ENCODE peak calls at places on chromosomes 5 and 9, in five cellular contexts. One of them, this sample, is unnamed.

GRCh38 chr9:101117091-101117490 is 88.6 kb downstream of the PLPPR1 start:
- DNase-seq in mesothelial cell of epicardium: no peak
- DNase-seq in mammary epithelial cell: no peak
- DNase-seq in adrenal gland: no peak
- DNase-seq in GM18507: no peak
- DNase-seq in this sample: no peak

GRCh38 chr5:82405618-82406199 is 127.6 kb upstream of the RPS23 start:
- DNase-seq in mesothelial cell of epicardium: no peak
- DNase-seq in mammary epithelial cell: peak
- DNase-seq in adrenal gland: no peak
- DNase-seq in GM18507: no peak
- DNase-seq in this sample: no peak

GRCh38 chr5:172688735-172689572 is 47.9 kb downstream of the NEURL1B start:
- DNase-seq in mesothelial cell of epicardium: no peak
- DNase-seq in mammary epithelial cell: peak
- DNase-seq in adrenal gland: no peak
- DNase-seq in GM18507: peak
- DNase-seq in this sample: peak

GRCh38 chr5:180604271-180604670 is 13.0 kb upstream of the SCGB3A1 start:
- DNase-seq in mesothelial cell of epicardium: no peak
- DNase-seq in mammary epithelial cell: no peak
- DNase-seq in adrenal gland: no peak
- DNase-seq in GM18507: no peak
- DNase-seq in this sample: peak

GRCh38 chr9:122179054-122179689 is 19.5 kb downstream of the MORN5 start:
- DNase-seq in mesothelial cell of epicardium: no peak
- DNase-seq in mammary epithelial cell: no peak
- DNase-seq in adrenal gland: no peak
- DNase-seq in GM18507: no peak
- DNase-seq in this sample: no peak

GRCh38 chr9:72362680-72363139 is 2.3 kb downstream of the ZFAND5 start:
- DNase-seq in mesothelial cell of epicardium: no peak
- DNase-seq in mammary epithelial cell: peak
- DNase-seq in adrenal gland: peak
- DNase-seq in GM18507: no peak
- DNase-seq in this sample: peak

GRCh38 chr9:131677051-131677444 is 62.8 kb downstream of the RAPGEF1 start:
- DNase-seq in mesothelial cell of epicardium: no peak
- DNase-seq in mammary epithelial cell: no peak
- DNase-seq in adrenal gland: no peak
- DNase-seq in GM18507: no peak
- DNase-seq in this sample: no peak

GRCh38 chr5:2509527-2509926 is 241.9 kb downstream of the IRX2 start:
- DNase-seq in mesothelial cell of epicardium: no peak
- DNase-seq in mammary epithelial cell: no peak
- DNase-seq in adrenal gland: no peak
- DNase-seq in GM18507: no peak
- DNase-seq in this sample: no peak

GRCh38 chr9:135040892-135041291 is 46.6 kb upstream of the OLFM1 start:
- DNase-seq in mesothelial cell of epicardium: peak
- DNase-seq in mammary epithelial cell: no peak
- DNase-seq in adrenal gland: no peak
- DNase-seq in GM18507: no peak
- DNase-seq in this sample: no peak

GRCh38 chr5:141496038-141496437 is 7.2 kb downstream of the PCDHGC5 start:
- DNase-seq in mesothelial cell of epicardium: peak
- DNase-seq in mammary epithelial cell: no peak
- DNase-seq in adrenal gland: no peak
- DNase-seq in GM18507: no peak
- DNase-seq in this sample: no peak

GRCh38 chr5:140966293-140967225 is at the start of gene PCDHAC2:
- DNase-seq in mesothelial cell of epicardium: peak
- DNase-seq in mammary epithelial cell: peak
- DNase-seq in adrenal gland: peak
- DNase-seq in GM18507: no peak
- DNase-seq in this sample: no peak

GRCh38 chr5:43348207-43348606 is 35.0 kb upstream of the HMGCS1 start:
- DNase-seq in mesothelial cell of epicardium: no peak
- DNase-seq in mammary epithelial cell: no peak
- DNase-seq in adrenal gland: no peak
- DNase-seq in GM18507: no peak
- DNase-seq in this sample: no peak

GRCh38 chr9:27337833-27338526 is 41.0 kb upstream of the EQTN start:
- DNase-seq in mesothelial cell of epicardium: no peak
- DNase-seq in mammary epithelial cell: no peak
- DNase-seq in adrenal gland: no peak
- DNase-seq in GM18507: no peak
- DNase-seq in this sample: no peak

GRCh38 chr9:83583151-83584014 is 39.6 kb upstream of the IDNK start:
- DNase-seq in mesothelial cell of epicardium: peak
- DNase-seq in mammary epithelial cell: peak
- DNase-seq in adrenal gland: peak
- DNase-seq in GM18507: peak
- DNase-seq in this sample: peak

GRCh38 chr9:651372-651771 is 190.1 kb upstream of the DMRT1 start:
- DNase-seq in mesothelial cell of epicardium: no peak
- DNase-seq in mammary epithelial cell: no peak
- DNase-seq in adrenal gland: no peak
- DNase-seq in GM18507: no peak
- DNase-seq in this sample: no peak